ENCODE peak calls at places on chromosome 17, in eight cellular contexts. One of them, this sample, is unnamed.

GRCh38 chr17:42917236-42917603 is 16.6 kb downstream of the G6PC1 start:
- DNase-seq in GM13976: no peak
- DNase-seq in esophagus squamous epithelium: no peak
- DNase-seq in right atrium auricular region: no peak
- DNase-seq in AG04450: no peak
- DNase-seq in NB4: no peak
- DNase-seq in esophagus muscularis mucosa: no peak
- DNase-seq in fibroblast of lung: peak
- DNase-seq in this sample: no peak

GRCh38 chr17:43536236-43537088 is 9.7 kb downstream of the ETV4 start:
- DNase-seq in esophagus muscularis mucosa: no peak
- DNase-seq in esophagus squamous epithelium: no peak
- DNase-seq in AG04450: no peak
- DNase-seq in right atrium auricular region: no peak
- DNase-seq in NB4: peak
- DNase-seq in GM13976: no peak
- DNase-seq in fibroblast of lung: peak
- DNase-seq in this sample: no peak

GRCh38 chr17:51234162-51234561 is 25.7 kb downstream of the MBTD1 start:
- DNase-seq in GM13976: no peak
- DNase-seq in esophagus squamous epithelium: no peak
- DNase-seq in esophagus muscularis mucosa: no peak
- DNase-seq in AG04450: no peak
- DNase-seq in NB4: no peak
- DNase-seq in right atrium auricular region: no peak
- DNase-seq in fibroblast of lung: no peak
- DNase-seq in this sample: no peak

GRCh38 chr17:76065754-76066153 is 6.6 kb downstream of the SRP68 start:
- DNase-seq in esophagus muscularis mucosa: no peak
- DNase-seq in esophagus squamous epithelium: no peak
- DNase-seq in fibroblast of lung: no peak
- DNase-seq in right atrium auricular region: no peak
- DNase-seq in NB4: no peak
- DNase-seq in GM13976: no peak
- DNase-seq in AG04450: no peak
- DNase-seq in this sample: no peak

GRCh38 chr17:45940826-45941225 is 46.5 kb downstream of the MAPT start:
- DNase-seq in esophagus squamous epithelium: no peak
- DNase-seq in AG04450: no peak
- DNase-seq in NB4: no peak
- DNase-seq in esophagus muscularis mucosa: no peak
- DNase-seq in right atrium auricular region: no peak
- DNase-seq in GM13976: no peak
- DNase-seq in fibroblast of lung: no peak
- DNase-seq in this sample: no peak

GRCh38 chr17:44115585-44116415 is 7.6 kb downstream of the HDAC5 start:
- DNase-seq in fibroblast of lung: peak
- DNase-seq in esophagus muscularis mucosa: no peak
- DNase-seq in AG04450: no peak
- DNase-seq in GM13976: peak
- DNase-seq in right atrium auricular region: no peak
- DNase-seq in NB4: peak
- DNase-seq in esophagus squamous epithelium: no peak
- DNase-seq in this sample: no peak

GRCh38 chr17:80826955-80827645 is 164.5 kb upstream of the CHMP6 start:
- DNase-seq in fibroblast of lung: peak
- DNase-seq in NB4: peak
- DNase-seq in AG04450: peak
- DNase-seq in esophagus squamous epithelium: no peak
- DNase-seq in GM13976: no peak
- DNase-seq in right atrium auricular region: peak
- DNase-seq in esophagus muscularis mucosa: no peak
- DNase-seq in this sample: no peak

GRCh38 chr17:48048321-48049140 is at the start of gene NFE2L1:
- DNase-seq in esophagus muscularis mucosa: peak
- DNase-seq in fibroblast of lung: peak
- DNase-seq in esophagus squamous epithelium: peak
- DNase-seq in GM13976: peak
- DNase-seq in NB4: peak
- DNase-seq in AG04450: peak
- DNase-seq in right atrium auricular region: peak
- DNase-seq in this sample: no peak

GRCh38 chr17:67608691-67609090 is 109.0 kb upstream of the NOL11 start:
- DNase-seq in NB4: no peak
- DNase-seq in fibroblast of lung: peak
- DNase-seq in esophagus muscularis mucosa: no peak
- DNase-seq in esophagus squamous epithelium: no peak
- DNase-seq in GM13976: no peak
- DNase-seq in AG04450: peak
- DNase-seq in right atrium auricular region: no peak
- DNase-seq in this sample: no peak

GRCh38 chr17:30922235-30922993 is 669 bp downstream of the ADAP2 start:
- DNase-seq in right atrium auricular region: no peak
- DNase-seq in esophagus squamous epithelium: no peak
- DNase-seq in AG04450: no peak
- DNase-seq in GM13976: peak
- DNase-seq in NB4: no peak
- DNase-seq in esophagus muscularis mucosa: no peak
- DNase-seq in fibroblast of lung: no peak
- DNase-seq in this sample: no peak

GRCh38 chr17:18031955-18032354 is 7.0 kb downstream of the ATPAF2 start:
- DNase-seq in NB4: no peak
- DNase-seq in esophagus muscularis mucosa: no peak
- DNase-seq in esophagus squamous epithelium: no peak
- DNase-seq in fibroblast of lung: peak
- DNase-seq in GM13976: no peak
- DNase-seq in right atrium auricular region: no peak
- DNase-seq in AG04450: no peak
- DNase-seq in this sample: no peak

GRCh38 chr17:33519692-33520091 is 226.6 kb upstream of the ASIC2 start:
- DNase-seq in AG04450: no peak
- DNase-seq in esophagus squamous epithelium: no peak
- DNase-seq in fibroblast of lung: no peak
- DNase-seq in right atrium auricular region: no peak
- DNase-seq in esophagus muscularis mucosa: no peak
- DNase-seq in NB4: no peak
- DNase-seq in GM13976: no peak
- DNase-seq in this sample: no peak

GRCh38 chr17:33523577-33523981 is 230.5 kb upstream of the ASIC2 start:
- DNase-seq in GM13976: no peak
- DNase-seq in fibroblast of lung: no peak
- DNase-seq in esophagus squamous epithelium: no peak
- DNase-seq in AG04450: no peak
- DNase-seq in right atrium auricular region: no peak
- DNase-seq in esophagus muscularis mucosa: no peak
- DNase-seq in NB4: peak
- DNase-seq in this sample: no peak

GRCh38 chr17:33522623-33523022 is 229.5 kb upstream of the ASIC2 start:
- DNase-seq in AG04450: no peak
- DNase-seq in GM13976: no peak
- DNase-seq in esophagus squamous epithelium: no peak
- DNase-seq in right atrium auricular region: no peak
- DNase-seq in NB4: no peak
- DNase-seq in esophagus muscularis mucosa: no peak
- DNase-seq in fibroblast of lung: no peak
- DNase-seq in this sample: no peak

GRCh38 chr17:33520404-33521032 is 227.4 kb upstream of the ASIC2 start:
- DNase-seq in right atrium auricular region: no peak
- DNase-seq in esophagus squamous epithelium: no peak
- DNase-seq in GM13976: peak
- DNase-seq in fibroblast of lung: no peak
- DNase-seq in NB4: peak
- DNase-seq in esophagus muscularis mucosa: no peak
- DNase-seq in AG04450: no peak
- DNase-seq in this sample: no peak

DNA sequence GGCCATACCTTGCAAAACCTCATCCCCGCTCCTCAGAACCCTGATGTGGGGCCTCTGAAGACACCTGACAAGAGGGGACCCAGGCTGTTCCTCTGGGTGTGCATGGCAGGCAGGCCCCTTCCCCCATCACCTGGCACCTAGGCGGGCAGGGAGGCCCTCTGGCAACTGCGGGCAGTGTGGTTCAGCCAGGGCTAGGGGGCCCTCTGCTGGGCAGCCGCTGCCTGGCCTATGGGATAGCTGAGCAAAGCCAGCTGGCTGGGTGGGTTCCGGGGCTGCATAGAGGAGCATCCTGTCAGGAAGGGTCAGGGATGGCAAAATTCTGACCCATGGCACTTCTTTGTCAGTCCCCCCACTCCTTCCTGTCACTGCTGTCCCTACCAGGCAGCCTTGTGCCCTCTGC is 228.7 kb upstream of the ASIC2 start:
- DNase-seq in GM13976: peak
- DNase-seq in AG04450: no peak
- DNase-seq in NB4: peak
- DNase-seq in esophagus muscularis mucosa: no peak
- DNase-seq in esophagus squamous epithelium: no peak
- DNase-seq in fibroblast of lung: no peak
- DNase-seq in right atrium auricular region: no peak
- DNase-seq in this sample: no peak
- TF ChIP-seq CTCF in GM13976: peak
- TF ChIP-seq CTCF in AG04450: no peak
- TF ChIP-seq CTCF in NB4: peak
- TF ChIP-seq CTCF in esophagus muscularis mucosa: no peak
- TF ChIP-seq CTCF in esophagus squamous epithelium: peak
- TF ChIP-seq CTCF in fibroblast of lung: no peak
- TF ChIP-seq CTCF in right atrium auricular region: no peak
- TF ChIP-seq CTCF in this sample: no peak

DNA sequence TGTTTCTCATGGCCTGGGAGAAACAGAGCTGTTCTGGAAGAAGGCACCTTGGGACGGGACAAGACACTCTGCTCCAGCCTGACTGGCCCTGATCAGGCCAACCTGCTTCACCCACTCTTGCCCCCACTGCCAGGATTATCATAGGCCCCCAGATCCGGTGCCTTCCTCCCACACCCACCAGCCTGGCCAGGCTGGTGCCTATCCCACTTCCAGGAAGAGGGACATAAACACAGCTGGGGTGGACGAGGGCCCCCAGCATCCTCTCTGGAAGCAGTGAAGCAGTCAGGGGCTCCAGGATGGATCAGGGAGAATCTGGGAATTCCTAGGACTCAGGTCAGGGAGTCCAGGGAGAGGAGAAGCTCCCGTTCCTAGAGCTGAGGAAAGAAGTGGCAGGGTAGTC is 16.9 kb upstream of the ITGA3 start:
- DNase-seq in esophagus squamous epithelium: no peak
- DNase-seq in GM13976: no peak
- DNase-seq in right atrium auricular region: no peak
- DNase-seq in fibroblast of lung: no peak
- DNase-seq in esophagus muscularis mucosa: no peak
- DNase-seq in NB4: no peak
- DNase-seq in AG04450: no peak
- DNase-seq in this sample: no peak
- TF ChIP-seq CTCF in esophagus squamous epithelium: no peak
- TF ChIP-seq CTCF in GM13976: no peak
- TF ChIP-seq CTCF in right atrium auricular region: no peak
- TF ChIP-seq CTCF in fibroblast of lung: no peak
- TF ChIP-seq CTCF in esophagus muscularis mucosa: no peak
- TF ChIP-seq CTCF in NB4: no peak
- TF ChIP-seq CTCF in AG04450: no peak
- TF ChIP-seq CTCF in this sample: no peak

GRCh38 chr17:8220783-8221662 is 10.6 kb upstream of the AURKB start:
- DNase-seq in GM13976: peak
- DNase-seq in right atrium auricular region: peak
- DNase-seq in esophagus squamous epithelium: no peak
- DNase-seq in fibroblast of lung: peak
- DNase-seq in NB4: peak
- DNase-seq in AG04450: peak
- DNase-seq in esophagus muscularis mucosa: peak
- DNase-seq in this sample: peak
- TF ChIP-seq CTCF in GM13976: no peak
- TF ChIP-seq CTCF in right atrium auricular region: no peak
- TF ChIP-seq CTCF in esophagus squamous epithelium: no peak
- TF ChIP-seq CTCF in fibroblast of lung: no peak
- TF ChIP-seq CTCF in NB4: no peak
- TF ChIP-seq CTCF in AG04450: no peak
- TF ChIP-seq CTCF in esophagus muscularis mucosa: no peak
- TF ChIP-seq CTCF in this sample: no peak

GRCh38 chr17:27800522-27800921 is at the start of gene NOS2:
- DNase-seq in fibroblast of lung: no peak
- DNase-seq in GM13976: no peak
- DNase-seq in right atrium auricular region: no peak
- DNase-seq in esophagus muscularis mucosa: no peak
- DNase-seq in AG04450: no peak
- DNase-seq in esophagus squamous epithelium: no peak
- DNase-seq in NB4: no peak
- DNase-seq in this sample: no peak

GRCh38 chr17:27802033-27802432 is 1.7 kb upstream of the NOS2 start:
- DNase-seq in GM13976: no peak
- DNase-seq in fibroblast of lung: no peak
- DNase-seq in AG04450: no peak
- DNase-seq in right atrium auricular region: no peak
- DNase-seq in esophagus muscularis mucosa: no peak
- DNase-seq in esophagus squamous epithelium: no peak
- DNase-seq in NB4: no peak
- DNase-seq in this sample: no peak

GRCh38 chr17:27805520-27806146 is 5.3 kb upstream of the NOS2 start:
- DNase-seq in right atrium auricular region: peak
- DNase-seq in fibroblast of lung: peak
- DNase-seq in esophagus squamous epithelium: peak
- DNase-seq in esophagus muscularis mucosa: peak
- DNase-seq in GM13976: peak
- DNase-seq in AG04450: peak
- DNase-seq in NB4: peak
- DNase-seq in this sample: peak

GRCh38 chr17:27802962-27803680 is 2.8 kb upstream of the NOS2 start:
- DNase-seq in GM13976: no peak
- DNase-seq in esophagus muscularis mucosa: no peak
- DNase-seq in fibroblast of lung: no peak
- DNase-seq in right atrium auricular region: no peak
- DNase-seq in esophagus squamous epithelium: no peak
- DNase-seq in NB4: no peak
- DNase-seq in AG04450: no peak
- DNase-seq in this sample: no peak

DNA sequence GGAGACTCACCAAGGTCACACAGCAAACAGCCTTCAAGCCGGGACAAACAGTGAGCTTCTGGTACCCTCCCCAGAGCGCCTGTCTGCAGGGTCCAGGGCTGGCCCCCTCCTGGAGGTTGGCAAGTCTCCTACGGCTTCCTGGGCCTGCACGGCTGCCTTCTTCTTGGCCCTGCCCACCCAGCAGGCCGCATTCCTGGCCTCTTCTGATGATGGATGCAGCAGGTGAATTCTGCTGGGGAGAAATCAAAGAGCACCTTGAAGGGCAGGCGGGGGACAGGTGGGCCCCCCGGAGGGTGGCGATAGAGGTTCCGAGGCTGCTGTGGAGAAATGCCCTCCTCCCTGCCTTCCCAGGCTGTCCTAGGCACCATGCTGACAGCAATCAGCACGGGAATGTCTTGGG is 3.8 kb upstream of the NOS2 start:
- DNase-seq in GM13976: no peak
- DNase-seq in esophagus muscularis mucosa: no peak
- DNase-seq in right atrium auricular region: no peak
- DNase-seq in NB4: no peak
- DNase-seq in esophagus squamous epithelium: no peak
- DNase-seq in fibroblast of lung: no peak
- DNase-seq in AG04450: no peak
- DNase-seq in this sample: no peak
- TF ChIP-seq CTCF in GM13976: no peak
- TF ChIP-seq CTCF in esophagus muscularis mucosa: no peak
- TF ChIP-seq CTCF in right atrium auricular region: no peak
- TF ChIP-seq CTCF in NB4: no peak
- TF ChIP-seq CTCF in esophagus squamous epithelium: no peak
- TF ChIP-seq CTCF in fibroblast of lung: no peak
- TF ChIP-seq CTCF in AG04450: no peak
- TF ChIP-seq CTCF in this sample: no peak